ENCODE peak calls at places on chromosomes 3 and 15, in seven cellular contexts. N is fibroblast of pulmonary artery, Q is retinal pigment epithelial cell, P is ovary, Y is fibroblast of mammary gland, M is epithelial cell of esophagus, A is colonic mucosa. W is an unnamed sample.

GRCh38 chr3:57080171-57080570 is 19.7 kb downstream of the SPATA12 start:
- DNase-seq in Y (no peak), Q (no peak), M (no peak), P (no peak), A (no peak), N (no peak), W (no peak)

GRCh38 chr3:127857270-127857801 is 35.0 kb upstream of the MGLL start:
- DNase-seq in Q (no peak), A (no peak), M (peak; percentile 21), P (no peak), Y (peak; percentile 23), N (peak; percentile 13), W (peak; percentile 3)

GRCh38 chr3:130392266-130392665 is 46.8 kb downstream of the COL6A5 start:
- DNase-seq in N (no peak), A (no peak), Q (no peak), Y (no peak), M (no peak), P (no peak), W (no peak)

GRCh38 chr15:39629376-39629775 is 48.5 kb downstream of the THBS1 start:
- DNase-seq in M (peak; percentile 94), N (peak; percentile 73), A (peak; percentile 67), P (no peak), Q (no peak), Y (no peak), W (peak; percentile 82)

GRCh38 chr3:32510075-32510724 is 7.5 kb upstream of the CMTM6 start:
- DNase-seq in A (peak; percentile 73), Y (peak; percentile 73), N (peak; percentile 81), Q (peak; percentile 17), M (peak; percentile 76), P (peak; percentile 50), W (peak; percentile 83)

GRCh38 chr3:185561374-185561943 is 9.1 kb upstream of the LIPH start:
- DNase-seq in P (no peak), A (peak; percentile 75), M (no peak), Q (no peak), Y (no peak), N (no peak), W (no peak)

GRCh38 chr3:13267348-13267659 is 152.8 kb downstream of the NUP210 start:
- DNase-seq in P (no peak), M (no peak), A (no peak), Y (no peak), Q (no peak), N (no peak), W (no peak)

GRCh38 chr3:16743276-16743675 is 138.1 kb upstream of the DAZL start:
- DNase-seq in N (no peak), Y (peak; percentile 63), P (no peak), A (no peak), M (peak; percentile 34), Q (no peak), W (peak; percentile 26)

GRCh38 chr3:139302084-139302800 is 41.6 kb upstream of the MRPS22 start:
- DNase-seq in A (no peak), N (peak; percentile 99), Y (peak; percentile 99), M (peak; percentile 87), P (peak; percentile 49), Q (peak; percentile 93), W (peak; percentile 98)

GRCh38 chr3:52721002-52721741 is 15.3 kb downstream of the SPCS1 start:
- DNase-seq in Y (no peak), A (no peak), Q (no peak), N (peak; percentile 18), P (no peak), M (no peak), W (peak; percentile 13)

GRCh38 chr3:8576436-8576835 is 68.2 kb downstream of the SSUH2 start:
- DNase-seq in M (no peak), Y (no peak), A (no peak), Q (no peak), P (no peak), N (no peak), W (no peak)

GRCh38 chr15:100924436-100924835 is 5.3 kb downstream of the LRRK1 start:
- DNase-seq in P (no peak), N (no peak), M (no peak), A (peak; percentile 13), Y (no peak), Q (no peak), W (no peak)

GRCh38 chr3:76436895-76437294 is 603.0 kb upstream of the ROBO2 start:
- DNase-seq in Y (peak; percentile 4), P (no peak), Q (no peak), A (no peak), M (no peak), N (peak; percentile 1), W (peak; percentile 51)

GRCh38 chr3:15220056-15220455 is 14.0 kb downstream of the CAPN7 start:
- DNase-seq in A (no peak), Y (no peak), P (no peak), N (no peak), M (peak; percentile 69), Q (no peak), W (no peak)

GRCh38 chr15:90210593-90210992 is 9.5 kb downstream of the SEMA4B start:
- DNase-seq in Q (no peak), M (no peak), N (no peak), Y (no peak), A (no peak), P (no peak), W (no peak)

GRCh38 chr15:94019062-94019461 is 212.3 kb upstream of the MCTP2 start:
- DNase-seq in Y (no peak), N (no peak), A (no peak), P (no peak), M (no peak), Q (no peak), W (no peak)

GRCh38 chr3:157311633-157312365 is 124.9 kb upstream of the PTX3 start:
- DNase-seq in N (peak; percentile 98), P (no peak), M (peak; percentile 13), A (no peak), Q (peak; percentile 54), Y (peak; percentile 95), W (peak; percentile 96)

GRCh38 chr3:40437893-40438292 is 19.2 kb upstream of the RPL14 start:
- DNase-seq in N (peak; percentile 10), M (peak; percentile 20), P (no peak), A (no peak), Y (no peak), Q (no peak), W (no peak)

GRCh38 chr3:37559461-37559860 is 302.2 kb upstream of the CTDSPL start:
- DNase-seq in P (no peak), Y (peak; percentile 37), M (no peak), N (peak; percentile 29), Q (no peak), A (no peak), W (peak; percentile 28)

GRCh38 chr3:63975705-63976104 is 47.6 kb downstream of the PSMD6 start:
- DNase-seq in A (no peak), M (peak; percentile 92), N (peak; percentile 72), Q (no peak), P (peak; percentile 29), Y (peak; percentile 90), W (peak; percentile 68)

GRCh38 chr3:96069065-96069464 is 745.3 kb upstream of the EPHA6 start:
- DNase-seq in M (no peak), Q (no peak), A (no peak), N (no peak), Y (no peak), P (no peak), W (no peak)

GRCh38 chr3:64316971-64317370 is 91.7 kb upstream of the PRICKLE2 start:
- DNase-seq in M (peak; percentile 69), P (no peak), N (no peak), Y (peak; percentile 41), Q (no peak), A (no peak), W (peak; percentile 39)

GRCh38 chr3:115710799-115711198 is 87.5 kb downstream of the GAP43 start:
- DNase-seq in Y (no peak), M (no peak), N (peak; percentile 26), A (no peak), Q (no peak), P (no peak), W (peak; percentile 54)

GRCh38 chr3:127015282-127016042 is 32.5 kb downstream of the PLXNA1 start:
- DNase-seq in Y (no peak), Q (no peak), A (no peak), P (no peak), N (no peak), M (no peak), W (no peak)

GRCh38 chr15:93305306-93305705 is 216.3 kb upstream of the RGMA start:
- DNase-seq in P (no peak), Y (no peak), Q (no peak), A (no peak), M (no peak), N (no peak), W (no peak)

GRCh38 chr15:64692166-64692565 is 83.2 kb downstream of the RBPMS2 start:
- DNase-seq in N (no peak), Q (no peak), M (no peak), P (no peak), Y (no peak), A (no peak), W (no peak)

GRCh38 chr3:78670087-78670486 is 1097.7 kb downstream of the ROBO1 start:
- DNase-seq in M (no peak), P (no peak), Y (no peak), N (no peak), A (no peak), Q (no peak), W (no peak)

DNA sequence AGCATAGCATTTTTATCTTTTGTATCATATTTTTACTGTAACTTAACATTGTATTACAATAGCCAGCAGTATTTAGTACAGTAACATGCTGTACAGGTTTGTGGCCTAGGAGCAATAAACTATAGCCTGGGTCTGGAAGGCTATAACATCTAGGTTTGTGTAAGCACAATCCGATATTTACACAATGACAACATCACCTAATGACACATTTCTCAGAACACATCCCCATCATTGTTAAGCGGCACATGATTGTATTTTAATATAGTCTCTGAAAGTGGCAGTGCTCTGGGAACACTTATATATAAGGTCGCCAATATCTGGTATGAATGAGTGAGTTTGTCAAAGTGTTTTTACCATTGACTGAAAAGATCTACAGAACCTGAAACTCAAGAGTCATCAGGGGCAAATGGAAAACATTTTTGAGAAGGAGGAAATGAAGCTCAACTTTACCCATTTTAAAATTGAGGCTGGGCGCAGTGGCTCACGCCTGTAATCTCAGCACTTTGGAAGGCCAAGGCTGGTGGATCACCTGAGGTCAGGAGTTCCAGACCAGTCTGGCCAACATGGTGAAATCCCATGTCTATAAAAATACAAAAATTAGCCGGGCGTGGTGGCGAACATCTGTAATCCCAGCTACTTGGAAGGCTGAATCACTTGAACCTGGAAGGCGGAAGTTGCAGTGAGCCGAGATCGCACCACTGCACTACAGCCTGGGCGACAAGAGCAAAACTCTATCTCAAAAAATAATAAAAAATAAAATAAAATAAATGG is 38.8 kb upstream of the TNFSF10 start:
- DNase-seq in P (no peak), N (no peak), Q (no peak), Y (no peak), M (peak; percentile 71), A (peak; percentile 58), W (no peak)
- H3K4me3 ChIP-seq in P (no peak overlapping the region), N (peak overlapping the region; percentile 26), Q (no peak overlapping the region), Y (no peak overlapping the region), M (no peak overlapping the region), A (no peak overlapping the region), W (no peak overlapping the region)

GRCh38 chr3:168467085-168467714 is 371.5 kb upstream of the GOLIM4 start:
- DNase-seq in N (peak; percentile 56), Y (peak; percentile 32), A (peak; percentile 18), Q (peak; percentile 19), P (no peak), M (peak; percentile 27), W (peak; percentile 56)
- TF ChIP-seq CTCF in N (peak; percentile 40), Y (peak; percentile 27), A (no peak), Q (peak; percentile 64), P (no peak), M (peak; percentile 37), W (peak; percentile 26)

GRCh38 chr3:184514151-184514490 is 47.5 kb upstream of the EPHB3 start:
- DNase-seq in P (no peak), Y (no peak), A (peak; percentile 12), M (no peak), Q (no peak), N (no peak), W (no peak)
- H3K4me3 ChIP-seq in P (peak overlapping the region; percentile 39), Y (no peak overlapping the region), A (peak overlapping the region; percentile 38), M (no peak overlapping the region), Q (no peak overlapping the region), N (no peak overlapping the region), W (no peak overlapping the region)

GRCh38 chr15:74958320-74958907 is 1.8 kb upstream of the RPP25 start:
- DNase-seq in N (no peak), A (peak; percentile 87), P (no peak), Q (no peak), Y (peak; percentile 33), M (peak; percentile 34), W (peak; percentile 52)
- TF ChIP-seq CTCF in N (no peak), A (peak; percentile 27), P (no peak), Q (no peak), Y (peak; percentile 14), M (peak; percentile 23), W (peak; percentile 21)

W was measured in cardiac fibroblast.